ENCODE peak calls at places on chromosomes 5 and 9, in six cellular contexts. C is GM12891, R is HepG2, X is K562, I is GM12878, F is H1. G is an unnamed sample.

GRCh38 chr9:135085830-135086546 is 1.5 kb upstream of the OLFM1 start:
- DNase-seq in X (peak), I (no peak), C (peak), R (peak), F (peak), G (no peak)

GRCh38 chr5:73198833-73199592 is 26.0 kb downstream of the TMEM174 start:
- DNase-seq in I (no peak), C (no peak), R (no peak), F (peak), X (no peak), G (no peak)

GRCh38 chr5:153952893-153953292 is 85.8 kb downstream of the FAM114A2 start:
- DNase-seq in C (no peak), X (no peak), I (no peak), R (no peak), F (no peak), G (no peak)

GRCh38 chr9:124489222-124489621 is 18.0 kb downstream of the NR5A1 start:
- DNase-seq in X (no peak), I (no peak), C (no peak), F (no peak), R (no peak), G (no peak)

GRCh38 chr9:119216891-119217290 is 152.3 kb downstream of the BRINP1 start:
- DNase-seq in X (no peak), I (no peak), F (no peak), R (no peak), C (no peak), G (no peak)

GRCh38 chr9:137078701-137079400 is 1.5 kb downstream of the UAP1L1 start:
- DNase-seq in R (no peak), C (no peak), X (no peak), I (no peak), F (peak), G (no peak)

GRCh38 chr5:14199902-14200301 is 56.8 kb downstream of the TRIO start:
- DNase-seq in R (no peak), X (no peak), I (no peak), F (no peak), C (no peak), G (no peak)

GRCh38 chr5:112876362-112876761 is 15.3 kb downstream of the SRP19 start:
- DNase-seq in F (no peak), I (no peak), X (no peak), C (no peak), R (no peak), G (no peak)

GRCh38 chr5:146369691-146370090 is 31.1 kb downstream of the POU4F3 start:
- DNase-seq in X (no peak), C (no peak), I (no peak), F (no peak), R (no peak), G (no peak)

GRCh38 chr5:113166710-113167366 is 190.2 kb downstream of the DCP2 start:
- DNase-seq in R (peak), C (no peak), I (no peak), F (no peak), X (no peak), G (no peak)

GRCh38 chr5:157278319-157279037 is 12.6 kb downstream of the CYFIP2 start:
- DNase-seq in C (no peak), R (no peak), F (no peak), I (no peak), X (no peak), G (no peak)

GRCh38 chr5:1883120-1883924 is 597 bp upstream of the IRX4 start:
- DNase-seq in R (no peak), I (no peak), F (peak), C (no peak), X (no peak), G (no peak)

DNA sequence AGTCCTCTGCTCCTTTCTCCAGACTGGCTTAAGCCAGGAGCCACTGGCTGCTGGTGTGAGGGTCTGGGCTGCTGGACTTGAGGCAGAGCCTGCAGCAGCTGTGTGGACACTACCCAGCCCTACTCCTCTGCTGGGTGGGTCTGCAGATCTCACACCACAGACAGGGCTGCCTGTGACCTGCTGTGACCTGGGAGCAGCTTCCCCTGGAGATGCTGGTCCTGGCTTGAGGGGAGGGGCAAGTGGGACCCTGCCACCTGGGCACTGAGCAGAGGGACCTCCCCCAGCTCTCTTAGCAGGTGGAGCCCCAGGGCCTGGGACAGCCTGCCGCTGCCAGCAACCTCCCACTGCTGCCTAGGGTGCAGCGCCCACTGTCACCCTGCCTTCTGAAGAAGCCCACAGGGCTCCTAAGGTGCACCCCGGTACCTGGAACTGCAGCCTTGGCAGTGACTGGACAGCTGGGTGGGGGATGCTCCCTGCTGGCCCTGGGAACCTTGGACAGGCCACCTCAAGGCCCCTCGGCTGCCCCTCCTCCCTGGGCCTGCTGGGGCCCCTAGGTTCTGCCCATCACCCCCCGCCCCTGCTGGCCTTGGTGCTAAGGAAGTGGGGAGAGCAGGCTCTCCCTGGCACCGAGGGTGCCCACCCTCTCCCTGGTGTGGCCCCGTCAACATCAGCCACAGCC is 9.1 kb downstream of the CACFD1 start:
- DNase-seq in X (no peak), I (no peak), C (no peak), F (no peak), R (no peak), G (no peak)
- TF ChIP-seq POLR2AphosphoS5 in X (no peak), I (no peak), C (no peak), F (peak), R (no peak), G (peak)

GRCh38 chr9:133417541-133418461 is at the start of gene REXO4:
- DNase-seq in I (peak), X (peak), R (peak), F (peak), C (peak), G (peak)
- TF ChIP-seq POLR2A in I (peak), X (peak), R (peak), F (no peak), C (peak), G (peak)

DNA sequence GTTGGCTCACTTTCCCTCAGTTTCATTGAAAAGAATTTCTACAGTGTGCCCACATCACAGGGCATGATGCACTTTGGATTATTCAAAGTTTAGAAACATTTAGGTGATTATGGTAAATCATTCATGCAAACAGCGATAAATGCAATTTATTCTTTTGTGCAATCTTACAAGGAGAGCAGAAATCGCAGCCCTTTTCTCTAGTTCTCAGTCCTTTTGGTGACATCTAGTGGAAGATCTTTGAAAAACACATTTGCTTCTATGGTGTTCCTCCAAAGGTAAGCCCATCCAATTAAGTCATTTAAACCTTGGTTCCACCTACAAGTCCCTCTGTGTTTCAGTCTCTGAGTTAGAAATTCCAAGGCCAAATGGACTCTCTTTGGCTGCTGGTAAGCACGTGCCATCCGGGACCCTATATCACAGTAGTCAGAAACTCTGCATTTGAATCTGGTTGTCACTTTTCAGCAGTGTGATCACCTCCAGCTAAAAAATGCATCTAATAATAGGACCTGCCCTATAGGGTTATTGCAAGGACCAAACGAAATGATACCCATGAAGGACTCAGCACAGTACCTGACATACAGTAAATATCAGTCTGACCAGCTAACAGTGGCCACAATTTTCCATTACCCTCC is 66.4 kb downstream of the MACROH2A1 start:
- DNase-seq in X (peak), C (peak), R (peak), F (no peak), I (no peak), G (no peak)
- TF ChIP-seq TAF1 in X (no peak), C (no peak), R (no peak), F (no peak), I (no peak), G (no peak)

GRCh38 chr5:139065296-139065695 is 132.9 kb downstream of the SIL1 start:
- DNase-seq in X (no peak), C (no peak), F (no peak), R (no peak), I (no peak), G (no peak)
- TF ChIP-seq POLR2AphosphoS5 in X (no peak), C (no peak), F (no peak), R (no peak), I (no peak), G (no peak)

GRCh38 chr9:96449844-96450612 is at the start of gene HABP4:
- DNase-seq in R (peak), X (peak), I (peak), F (peak), C (peak), G (peak)
- TF ChIP-seq POLR2A in R (peak), X (no peak), I (peak), F (no peak), C (no peak), G (peak)

GRCh38 chr5:2995667-2996066 is 244.2 kb upstream of the IRX2 start:
- DNase-seq in C (no peak), F (no peak), R (no peak), X (no peak), I (no peak), G (no peak)
- TF ChIP-seq TAF1 in C (no peak), F (no peak), R (no peak), X (no peak), I (no peak), G (no peak)

GRCh38 chr5:116613445-116613844 is 38.8 kb upstream of the SEMA6A start:
- DNase-seq in X (no peak), I (no peak), C (no peak), F (no peak), R (no peak), G (no peak)
- TF ChIP-seq POLR2AphosphoS5 in X (no peak), I (no peak), C (no peak), F (no peak), R (no peak), G (no peak)

GRCh38 chr9:97984188-97985057 is 1.3 kb downstream of the ANP32B start:
- DNase-seq in X (peak), I (peak), F (peak), C (peak), R (peak), G (peak)
- TF ChIP-seq POLR2A in X (no peak), I (peak), F (peak), C (peak), R (peak), G (peak)